ENCODE peak calls at places on chromosomes 7 and 10, in six cellular contexts. G, S, X, D, Y and R are unnamed samples.

GRCh38 chr7:6274743-6275142 is 2.3 kb upstream of the CYTH3 start:
- DNase-seq in G (no peak), S (no peak), X (no peak), D (no peak), Y (no peak), R (no peak)

GRCh38 chr10:119206603-119207366 is 586 bp upstream of the GRK5 start:
- DNase-seq in G (peak; percentile 93), S (peak; percentile 85), X (peak; percentile 50), D (peak; percentile 71), Y (peak; percentile 49), R (peak; percentile 68)

GRCh38 chr10:73781879-73782748 is at the start of gene CHCHD1:
- DNase-seq in G (peak; percentile 97), S (peak; percentile 97), X (peak; percentile 86), D (peak; percentile 89), Y (peak; percentile 86), R (peak; percentile 97)

GRCh38 chr10:6128591-6129383 is 40.0 kb downstream of the RBM17 start:
- DNase-seq in G (no peak), S (no peak), X (no peak), D (no peak), Y (peak; percentile 91), R (no peak)

GRCh38 chr7:83547526-83547925 is 101.4 kb downstream of the SEMA3E start:
- DNase-seq in G (no peak), S (no peak), X (peak; percentile 39), D (no peak), Y (peak; percentile 73), R (peak; percentile 74)

GRCh38 chr10:119211625-119212441 is 4.5 kb downstream of the GRK5 start:
- DNase-seq in G (no peak), S (no peak), X (no peak), D (no peak), Y (no peak), R (no peak)

GRCh38 chr10:79038841-79039201 is 29.9 kb upstream of the ZMIZ1 start:
- DNase-seq in G (no peak), S (peak; percentile 46), X (no peak), D (no peak), Y (no peak), R (no peak)

GRCh38 chr10:124698560-124699470 is 45.4 kb downstream of the FAM53B start:
- DNase-seq in G (no peak), S (peak; percentile 74), X (no peak), D (no peak), Y (no peak), R (no peak)

GRCh38 chr10:21467633-21468032 is 57.8 kb downstream of the SKIDA1 start:
- DNase-seq in G (no peak), S (no peak), X (no peak), D (no peak), Y (no peak), R (no peak)

GRCh38 chr7:6159097-6159483 is 113.3 kb downstream of the CYTH3 start:
- DNase-seq in G (no peak), S (no peak), X (no peak), D (no peak), Y (no peak), R (no peak)

GRCh38 chr7:102190777-102191176 is 95.9 kb upstream of the SH2B2 start:
- DNase-seq in G (no peak), S (no peak), X (no peak), D (no peak), Y (no peak), R (no peak)

GRCh38 chr10:101879456-101880189 is 36.0 kb upstream of the KCNIP2 start:
- DNase-seq in G (no peak), S (no peak), X (no peak), D (no peak), Y (peak; percentile 40), R (no peak)

GRCh38 chr10:101258179-101258885 is 29.1 kb upstream of the LBX1 start:
- DNase-seq in G (no peak), S (no peak), X (no peak), D (no peak), Y (peak; percentile 40), R (no peak)

GRCh38 chr7:22420973-22421635 is 64.2 kb upstream of the RAPGEF5 start:
- DNase-seq in G (peak; percentile 53), S (no peak), X (no peak), D (no peak), Y (no peak), R (peak; percentile 50)

GRCh38 chr7:115340828-115341227 is 418.9 kb downstream of the MDFIC start:
- DNase-seq in G (no peak), S (no peak), X (no peak), D (no peak), Y (peak; percentile 96), R (no peak)

GRCh38 chr10:93379366-93380042 is 102.6 kb downstream of the MYOF start:
- DNase-seq in G (peak; percentile 79), S (no peak), X (no peak), D (no peak), Y (peak; percentile 75), R (no peak)

GRCh38 chr10:89346264-89346971 is 18.6 kb downstream of the IFIT3 start:
- DNase-seq in G (no peak), S (no peak), X (no peak), D (no peak), Y (peak; percentile 79), R (no peak)

GRCh38 chr7:7265057-7265456 is 82.7 kb downstream of the C1GALT1 start:
- DNase-seq in G (peak; percentile 47), S (no peak), X (no peak), D (no peak), Y (no peak), R (no peak)

GRCh38 chr10:128263891-128264688 is 137.9 kb upstream of the MKI67 start:
- DNase-seq in G (no peak), S (peak; percentile 69), X (peak; percentile 15), D (peak; percentile 20), Y (peak; percentile 53), R (peak; percentile 66)

GRCh38 chr7:39617010-39617409 is 6.4 kb upstream of the RALA start:
- DNase-seq in G (no peak), S (no peak), X (no peak), D (no peak), Y (peak; percentile 38), R (no peak)

GRCh38 chr10:92395271-92395670 is 104.3 kb downstream of the MARCHF5 start:
- DNase-seq in G (no peak), S (no peak), X (no peak), D (no peak), Y (no peak), R (no peak)

GRCh38 chr10:98323221-98324164 is 55.5 kb upstream of the LOXL4 start:
- DNase-seq in G (no peak), S (peak; percentile 91), X (peak; percentile 24), D (no peak), Y (peak; percentile 63), R (peak; percentile 75)

GRCh38 chr7:80498481-80499349 is 13.1 kb downstream of the GNAT3 start:
- DNase-seq in G (no peak), S (no peak), X (no peak), D (no peak), Y (peak; percentile 87), R (no peak)

GRCh38 chr7:33661430-33662160 is 243.7 kb upstream of the BMPER start:
- DNase-seq in G (no peak), S (no peak), X (no peak), D (no peak), Y (no peak), R (no peak)

GRCh38 chr7:156419782-156420181 is 220.8 kb upstream of the RNF32 start:
- DNase-seq in G (peak; percentile 47), S (no peak), X (no peak), D (no peak), Y (no peak), R (no peak)

GRCh38 chr10:127399635-127400034 is 149.5 kb upstream of the NPS start:
- DNase-seq in G (no peak), S (no peak), X (no peak), D (no peak), Y (no peak), R (no peak)

GRCh38 chr7:635227-635626 is 91.3 kb upstream of the DNAAF5 start:
- DNase-seq in G (no peak), S (no peak), X (no peak), D (no peak), Y (no peak), R (no peak)

GRCh38 chr7:631966-632830 is 94.3 kb upstream of the DNAAF5 start:
- DNase-seq in G (no peak), S (no peak), X (no peak), D (no peak), Y (no peak), R (no peak)

GRCh38 chr7:632831-633210 is 93.7 kb upstream of the DNAAF5 start:
- DNase-seq in G (no peak), S (no peak), X (no peak), D (no peak), Y (no peak), R (no peak)

GRCh38 chr7:631291-631711 is 95.2 kb upstream of the DNAAF5 start:
- DNase-seq in G (no peak), S (no peak), X (no peak), D (no peak), Y (no peak), R (no peak)

GRCh38 chr7:633381-634018 is 93.0 kb upstream of the DNAAF5 start:
- DNase-seq in G (no peak), S (no peak), X (no peak), D (no peak), Y (no peak), R (no peak)
- TF ChIP-seq CTCF in G (no peak), S (no peak), X (no peak), D (no peak), Y (no peak), R (no peak)

GRCh38 chr7:3272691-3273141 is 28.3 kb upstream of the SDK1 start:
- DNase-seq in G (no peak), S (no peak), X (peak; percentile 25), D (no peak), Y (peak; percentile 9), R (peak; percentile 9)
- TF ChIP-seq CTCF in G (no peak), S (no peak), X (no peak), D (no peak), Y (no peak), R (no peak)

GRCh38 chr10:16119445-16119844 is 259.1 kb upstream of the MINDY3 start:
- DNase-seq in G (no peak), S (no peak), X (no peak), D (no peak), Y (no peak), R (no peak)

GRCh38 chr10:16120563-16120962 is 260.3 kb upstream of the MINDY3 start:
- DNase-seq in G (no peak), S (no peak), X (no peak), D (no peak), Y (no peak), R (no peak)

GRCh38 chr10:16117305-16117695 is 257.0 kb upstream of the MINDY3 start:
- DNase-seq in G (no peak), S (no peak), X (no peak), D (no peak), Y (no peak), R (no peak)

GRCh38 chr10:16116404-16117304 is 256.3 kb upstream of the MINDY3 start:
- DNase-seq in G (no peak), S (no peak), X (no peak), D (no peak), Y (peak; percentile 29), R (peak; percentile 6)
- TF ChIP-seq CTCF in G (no peak), S (peak; percentile 23), X (peak; percentile 39), D (no peak), Y (peak; percentile 29), R (peak; percentile 41)

GRCh38 chr7:4682621-4683042 is 537 bp downstream of the FOXK1 start:
- DNase-seq in G (no peak), S (peak; percentile 77), X (peak; percentile 47), D (peak; percentile 41), Y (peak; percentile 74), R (peak; percentile 62)
- TF ChIP-seq CTCF in G (no peak), S (peak; percentile 16), X (no peak), D (no peak), Y (no peak), R (no peak)

GRCh38 chr10:117534321-117535044 is 8.1 kb upstream of the EMX2 start:
- DNase-seq in G (no peak), S (no peak), X (no peak), D (no peak), Y (no peak), R (no peak)
- TF ChIP-seq CTCF in G (no peak), S (no peak), X (no peak), D (no peak), Y (no peak), R (no peak)